ENCODE peak calls at places on chromosomes 6 and 20, in five cellular contexts. E is fibroblast of the aortic adventitia; A is GM23338; G is KBM-7; M is activated CD4-positive, alpha-beta T cell treated with anti-CD3 and anti-CD28 coated beads, Interleukin-2, amount 50 U/mL, for 1 hour. T is an unnamed sample.
A peak's percentile ranks its signal among the peaks of the same experiment; 100 is the strongest.

GRCh38 chr6:128487746-128488145 is 32.7 kb downstream of the PTPRK start:
- DNase-seq in E (peak; percentile 78), A (no peak), G (no peak), M (no peak), T (no peak)

GRCh38 chr20:40860487-40860902 is 168.1 kb upstream of the TOP1 start:
- DNase-seq in E (peak; percentile 82), A (no peak), G (no peak), M (no peak), T (no peak)

GRCh38 chr20:61692476-61692875 is 373.2 kb downstream of the TAF4 start:
- DNase-seq in E (no peak), A (no peak), G (no peak), M (no peak), T (no peak)

GRCh38 chr6:25404693-25405169 is 125.6 kb downstream of the CARMIL1 start:
- DNase-seq in E (no peak), A (no peak), G (peak; percentile 42), M (no peak), T (no peak)

GRCh38 chr20:5508044-5508443 is 191.3 kb upstream of the PROKR2 start:
- DNase-seq in E (no peak), A (no peak), G (no peak), M (no peak), T (peak; percentile 60)

GRCh38 chr6:34695729-34696188 is 808 bp downstream of the ILRUN start:
- DNase-seq in E (no peak), A (no peak), G (peak; percentile 9), M (no peak), T (no peak)

GRCh38 chr20:33211817-33212424 is 5.2 kb upstream of the BPIFA3 start:
- DNase-seq in E (peak; percentile 18), A (peak; percentile 93), G (peak; percentile 33), M (peak; percentile 11), T (peak; percentile 60)

GRCh38 chr6:12101048-12101447 is 88.9 kb downstream of the HIVEP1 start:
- DNase-seq in E (no peak), A (no peak), G (no peak), M (no peak), T (no peak)

GRCh38 chr20:1144401-1145172 is 26.2 kb downstream of the PSMF1 start:
- DNase-seq in E (no peak), A (no peak), G (no peak), M (no peak), T (no peak)

GRCh38 chr20:25584905-25585704 is at the start of gene NINL:
- DNase-seq in E (peak; percentile 45), A (peak; percentile 72), G (no peak), M (peak; percentile 30), T (peak; percentile 42)

GRCh38 chr6:146209942-146210341 is 181.1 kb downstream of the GRM1 start:
- DNase-seq in E (no peak), A (no peak), G (no peak), M (no peak), T (no peak)

GRCh38 chr20:63228786-63229185 is 6.9 kb upstream of the BIRC7 start:
- DNase-seq in E (no peak), A (peak; percentile 65), G (no peak), M (no peak), T (no peak)

GRCh38 chr20:59253779-59254319 is 46.6 kb upstream of the EDN3 start:
- DNase-seq in E (no peak), A (no peak), G (no peak), M (peak; percentile 24), T (peak; percentile 74)

GRCh38 chr20:45229264-45230056 is 8.3 kb downstream of the SEMG2 start:
- DNase-seq in E (no peak), A (peak; percentile 91), G (peak; percentile 45), M (peak; percentile 13), T (peak; percentile 20)

GRCh38 chr6:132082421-132082820 is 131.2 kb upstream of the CCN2 start:
- DNase-seq in E (no peak), A (no peak), G (no peak), M (no peak), T (no peak)

GRCh38 chr20:38806855-38807655 is 1.6 kb downstream of the PPP1R16B start:
- DNase-seq in E (no peak), A (peak; percentile 22), G (peak; percentile 43), M (peak; percentile 32), T (no peak)

GRCh38 chr6:112909781-112910180 is 562.7 kb downstream of the RFPL4B start:
- DNase-seq in E (peak; percentile 33), A (no peak), G (no peak), M (no peak), T (no peak)

GRCh38 chr20:63774348-63774735 is 34.8 kb downstream of the SLC2A4RG start:
- DNase-seq in E (no peak), A (no peak), G (no peak), M (no peak), T (no peak)

GRCh38 chr6:56004421-56004820 is 129.0 kb upstream of the BMP5 start:
- DNase-seq in E (no peak), A (no peak), G (no peak), M (no peak), T (no peak)

GRCh38 chr6:169070506-169071176 is 183.0 kb downstream of the THBS2 start:
- DNase-seq in E (peak; percentile 100), A (no peak), G (no peak), M (no peak), T (no peak)

GRCh38 chr6:2426561-2427340 is 181.3 kb upstream of the GMDS start:
- DNase-seq in E (peak; percentile 49), A (no peak), G (no peak), M (no peak), T (no peak)

GRCh38 chr20:63469713-63470101 is 2.7 kb downstream of the KCNQ2 start:
- DNase-seq in E (no peak), A (no peak), G (no peak), M (no peak), T (no peak)

T was measured in Jurkat, Clone E6-1.